ENCODE peak calls at places on chromosomes 2 and 18, in four cellular contexts. I, L, O and J are unnamed samples.

GRCh38 chr2:120898961-120899360 is 163.3 kb downstream of the GLI2 start:
- DNase-seq in I (no peak), L (no peak), O (no peak), J (no peak)

GRCh38 chr2:118989481-118989880 is 47.5 kb downstream of the MARCO start:
- DNase-seq in I (no peak), L (no peak), O (peak), J (no peak)

GRCh38 chr18:57447154-57447621 is 12.0 kb downstream of the ONECUT2 start:
- DNase-seq in I (peak), L (no peak), O (peak), J (no peak)

GRCh38 chr2:156350374-156351142 is 18.0 kb upstream of the NR4A2 start:
- DNase-seq in I (no peak), L (no peak), O (no peak), J (no peak)

GRCh38 chr2:160970052-160970846 is 190.0 kb upstream of the TANK start:
- DNase-seq in I (no peak), L (peak), O (no peak), J (no peak)

GRCh38 chr18:61368001-61368400 is 34.8 kb downstream of the CDH20 start:
- DNase-seq in I (no peak), L (no peak), O (no peak), J (no peak)

GRCh38 chr2:10331033-10331701 is 28.5 kb downstream of the HPCAL1 start:
- DNase-seq in I (no peak), L (no peak), O (no peak), J (no peak)

GRCh38 chr2:129757915-129758421 is 221.5 kb upstream of the RAB6C start:
- DNase-seq in I (no peak), L (no peak), O (no peak), J (no peak)

GRCh38 chr2:30514134-30514860 is 67.3 kb downstream of the LCLAT1 start:
- DNase-seq in I (no peak), L (no peak), O (peak), J (no peak)

GRCh38 chr18:51028201-51028805 is 1.7 kb upstream of the SMAD4 start:
- DNase-seq in I (no peak), L (no peak), O (no peak), J (no peak)

GRCh38 chr2:22904126-22904684 is 480.8 kb upstream of the KLHL29 start:
- DNase-seq in I (peak), L (no peak), O (peak), J (no peak)

GRCh38 chr18:49021433-49022129 is 70.8 kb upstream of the SMAD7 start:
- DNase-seq in I (peak), L (no peak), O (peak), J (no peak)

GRCh38 chr2:173667014-173667413 is 298.2 kb downstream of the SP3 start:
- DNase-seq in I (no peak), L (no peak), O (no peak), J (no peak)

GRCh38 chr2:238515411-238515810 is 88.7 kb downstream of the ASB1 start:
- DNase-seq in I (no peak), L (peak), O (no peak), J (no peak)

GRCh38 chr18:24271381-24272331 is 126.0 kb downstream of the OSBPL1A start:
- DNase-seq in I (peak), L (peak), O (peak), J (peak)

GRCh38 chr2:59790186-59791142 is 763.0 kb downstream of the BCL11A start:
- DNase-seq in I (no peak), L (no peak), O (no peak), J (no peak)

GRCh38 chr2:235378261-235378660 is 115.6 kb upstream of the AGAP1 start:
- DNase-seq in I (no peak), L (no peak), O (no peak), J (no peak)

GRCh38 chr18:68267583-68267982 is 447.3 kb downstream of the TMX3 start:
- DNase-seq in I (no peak), L (peak), O (no peak), J (no peak)

GRCh38 chr2:121501070-121501469 is 29.6 kb upstream of the RNU4ATAC start:
- DNase-seq in I (no peak), L (no peak), O (no peak), J (no peak)

GRCh38 chr18:59142274-59142673 is 2.6 kb downstream of the SEC11C start:
- DNase-seq in I (no peak), L (no peak), O (no peak), J (no peak)

GRCh38 chr2:79935771-79936657 is 368.5 kb downstream of the LRRTM1 start:
- DNase-seq in I (peak), L (peak), O (no peak), J (peak)

GRCh38 chr2:231464576-231465540 is 574 bp upstream of the NCL start:
- DNase-seq in I (peak), L (no peak), O (peak), J (peak)

GRCh38 chr2:126793885-126794613 is 104.6 kb upstream of the TEX51 start:
- DNase-seq in I (no peak), L (no peak), O (peak), J (no peak)

GRCh38 chr2:176128172-176129012 is 1.1 kb upstream of the HOXD8 start:
- DNase-seq in I (no peak), L (no peak), O (no peak), J (no peak)

GRCh38 chr2:101114815-101115214 is 36.4 kb downstream of the TBC1D8 start:
- DNase-seq in I (no peak), L (no peak), O (no peak), J (no peak)

GRCh38 chr2:72222829-72223564 is 75.3 kb upstream of the CYP26B1 start:
- DNase-seq in I (no peak), L (peak), O (no peak), J (no peak)

GRCh38 chr2:136384541-136385303 is 266.8 kb upstream of the CXCR4 start:
- DNase-seq in I (no peak), L (peak), O (no peak), J (peak)

GRCh38 chr2:140600116-140600515 is 1530.7 kb downstream of the LRP1B start:
- DNase-seq in I (no peak), L (no peak), O (no peak), J (no peak)